ENCODE peak calls at places on chromosome 12, in four cellular contexts. O, R, W and J are unnamed samples.

GRCh38 chr12:47097276-47097896 is 17.6 kb upstream of the AMIGO2 start:
- DNase-seq in R (no peak), O (no peak), W (no peak), J (no peak)

GRCh38 chr12:113756609-113757008 is 209.5 kb downstream of the RBM19 start:
- DNase-seq in R (no peak), O (no peak), W (no peak), J (no peak)

GRCh38 chr12:50221228-50222008 is 54.2 kb upstream of the CERS5 start:
- DNase-seq in W (no peak), R (no peak), O (no peak), J (no peak)

GRCh38 chr12:2543801-2544200 is 251.0 kb upstream of the FKBP4 start:
- DNase-seq in W (no peak), R (no peak), O (no peak), J (no peak)

GRCh38 chr12:56867216-56867615 is 67.0 kb downstream of the SDR9C7 start:
- DNase-seq in O (no peak), R (no peak), W (no peak), J (no peak)

GRCh38 chr12:95942532-95943230 is at the start of gene CCDC38:
- DNase-seq in O (peak; percentile 73), W (peak; percentile 88), R (peak; percentile 15), J (peak; percentile 18)

GRCh38 chr12:106985479-106985878 is 1.5 kb downstream of the MTERF2 start:
- DNase-seq in O (no peak), W (peak; percentile 22), R (peak; percentile 22), J (no peak)

GRCh38 chr12:26212356-26212755 is 17.0 kb downstream of the SSPN start:
- DNase-seq in R (no peak), O (no peak), W (no peak), J (no peak)

GRCh38 chr12:49489720-49490119 is 49.1 kb upstream of the KCNH3 start:
- DNase-seq in R (no peak), O (peak; percentile 70), W (no peak), J (no peak)

GRCh38 chr12:120903382-120903817 is 758 bp downstream of the SPPL3 start:
- DNase-seq in O (no peak), R (peak; percentile 72), W (peak; percentile 39), J (no peak)

GRCh38 chr12:104910196-104910840 is 47.8 kb downstream of the SLC41A2 start:
- DNase-seq in O (no peak), W (no peak), R (no peak), J (no peak)

GRCh38 chr12:114904254-114905003 is 220.5 kb upstream of the TBX3 start:
- DNase-seq in W (no peak), R (no peak), O (peak; percentile 8), J (no peak)

GRCh38 chr12:120939954-120940353 is 35.8 kb upstream of the SPPL3 start:
- DNase-seq in O (no peak), W (no peak), R (no peak), J (no peak)

GRCh38 chr12:31890295-31891285 is 68.6 kb upstream of the RESF1 start:
- DNase-seq in O (no peak), W (no peak), R (no peak), J (no peak)

GRCh38 chr12:9866786-9867379 is 2.3 kb downstream of the CLEC2B start:
- DNase-seq in W (no peak), R (no peak), O (no peak), J (no peak)

GRCh38 chr12:3882896-3883564 is 9.8 kb upstream of the PARP11 start:
- DNase-seq in R (no peak), O (peak; percentile 4), W (peak; percentile 29), J (no peak)

GRCh38 chr12:25859976-25860375 is 98.5 kb upstream of the RASSF8 start:
- DNase-seq in W (no peak), O (no peak), R (no peak), J (no peak)

GRCh38 chr12:21704847-21705246 is 47.2 kb upstream of the LDHB start:
- DNase-seq in O (no peak), W (no peak), R (no peak), J (no peak)

GRCh38 chr12:62694632-62695031 is 228.0 kb downstream of the MON2 start:
- DNase-seq in W (no peak), O (no peak), R (no peak), J (no peak)

GRCh38 chr12:114213055-114213561 is 192.8 kb downstream of the TBX5 start:
- DNase-seq in R (peak; percentile 11), O (no peak), W (no peak), J (no peak)

GRCh38 chr12:509494-509893 is 49.8 kb downstream of the B4GALNT3 start:
- DNase-seq in R (no peak), O (no peak), W (no peak), J (no peak)

GRCh38 chr12:22687677-22688076 is 62.7 kb downstream of the ETNK1 start:
- DNase-seq in O (no peak), W (no peak), R (no peak), J (no peak)

GRCh38 chr12:122691566-122691965 is 11.6 kb downstream of the HCAR2 start:
- DNase-seq in R (no peak), O (no peak), W (no peak), J (no peak)

GRCh38 chr12:52368494-52368893 is 1.2 kb upstream of the KRT85 start:
- DNase-seq in W (no peak), R (no peak), O (no peak), J (no peak)

GRCh38 chr12:109621271-109621671 is 47.7 kb downstream of the MVK start:
- DNase-seq in R (no peak), O (no peak), W (no peak), J (no peak)

GRCh38 chr12:56628671-56629458 is 1.3 kb downstream of the BAZ2A start:
- DNase-seq in O (no peak), W (peak; percentile 31), R (no peak), J (no peak)

GRCh38 chr12:117000316-117000715 is 89.6 kb downstream of the FBXW8 start:
- DNase-seq in W (no peak), O (no peak), R (no peak), J (no peak)

GRCh38 chr12:66144796-66145754 is 14.5 kb upstream of the LLPH start:
- DNase-seq in W (peak; percentile 69), O (peak; percentile 52), R (peak; percentile 15), J (peak; percentile 41)

GRCh38 chr12:10160659-10161386 is 11.1 kb downstream of the OLR1 start:
- DNase-seq in R (no peak), O (no peak), W (no peak), J (no peak)

GRCh38 chr12:107917912-107918800 is 143.7 kb downstream of the ASCL4 start:
- DNase-seq in O (peak; percentile 32), W (peak; percentile 23), R (peak; percentile 23), J (no peak)

GRCh38 chr12:72246370-72246769 is 25.8 kb upstream of the TRHDE start:
- DNase-seq in O (no peak), W (no peak), R (no peak), J (no peak)

GRCh38 chr12:77924703-77925102 is 94.0 kb downstream of the NAV3 start:
- DNase-seq in R (no peak), W (no peak), O (no peak), J (no peak)

GRCh38 chr12:19706936-19707335 is 267.6 kb downstream of the AEBP2 start:
- DNase-seq in O (no peak), W (no peak), R (no peak), J (no peak)

GRCh38 chr12:42172811-42173210 is 28.1 kb upstream of the GXYLT1 start:
- DNase-seq in W (no peak), O (no peak), R (no peak), J (no peak)

GRCh38 chr12:42174978-42175377 is 30.3 kb upstream of the GXYLT1 start:
- DNase-seq in W (no peak), R (no peak), O (no peak), J (no peak)

GRCh38 chr12:42173961-42174521 is 29.4 kb upstream of the GXYLT1 start:
- DNase-seq in O (no peak), R (no peak), W (no peak), J (no peak)
- H3K27ac ChIP-seq in O (no peak overlapping the region), R (no peak overlapping the region), W (no peak overlapping the region), J (no peak overlapping the region)

DNA sequence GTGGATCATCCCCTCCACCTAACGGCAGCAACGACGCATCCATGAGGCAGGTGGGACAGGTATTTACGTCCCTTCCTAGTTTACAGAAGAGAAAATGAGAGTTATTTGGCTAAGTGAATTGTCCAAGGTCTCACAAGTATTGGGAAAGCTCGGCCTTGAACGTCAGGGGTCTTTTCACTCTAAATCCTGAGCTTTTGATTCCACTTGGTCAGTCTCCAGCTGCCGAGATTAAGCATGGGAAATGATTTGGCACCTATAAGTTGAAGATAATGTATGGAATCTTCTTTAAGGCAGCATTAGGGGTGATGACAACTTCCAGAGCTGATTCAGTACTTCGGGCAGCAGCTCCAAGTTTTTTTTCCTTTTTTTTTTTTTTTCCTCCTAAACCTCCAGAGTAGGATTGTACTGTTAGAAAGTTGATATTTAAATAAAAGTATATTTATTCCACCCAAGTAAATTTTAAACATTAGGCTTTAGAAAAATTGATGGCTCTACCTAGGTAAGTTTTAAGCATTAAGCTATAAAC is 741 bp downstream of the FAM234B start:
- DNase-seq in O (no peak), W (no peak), R (no peak), J (no peak)
- TF ChIP-seq REST in O (peak; percentile 7), W (no peak), R (no peak), J (peak; percentile 32)

GRCh38 chr12:15536446-15536845 is 214.1 kb downstream of the PTPRO start:
- DNase-seq in O (no peak), R (no peak), W (no peak), J (no peak)

GRCh38 chr12:15532364-15532977 is 210.2 kb downstream of the PTPRO start:
- DNase-seq in W (peak; percentile 55), R (no peak), O (peak; percentile 72), J (no peak)

GRCh38 chr12:15534870-15535269 is 212.6 kb downstream of the PTPRO start:
- DNase-seq in O (no peak), W (no peak), R (no peak), J (no peak)

GRCh38 chr12:15535287-15535895 is 213.1 kb downstream of the PTPRO start:
- DNase-seq in O (no peak), R (no peak), W (no peak), J (no peak)

GRCh38 chr12:15534322-15534721 is 212.0 kb downstream of the PTPRO start:
- DNase-seq in R (no peak), W (no peak), O (no peak), J (no peak)
- TF ChIP-seq TCF7L2 in R (no peak), W (no peak), O (no peak), J (no peak)

GRCh38 chr12:90112668-90113067 is 404.0 kb upstream of the ATP2B1 start:
- DNase-seq in O (no peak), W (no peak), R (no peak), J (no peak)
- H3K27ac ChIP-seq in O (no peak overlapping the region), W (no peak overlapping the region), R (no peak overlapping the region), J (no peak overlapping the region)